ENCODE peak calls at places on chromosomes 5 and 9, in six cellular contexts. U is thoracic aorta; G is CD8-positive, alpha-beta memory T cell; E is GM23248; H is heart left ventricle; J is CD4-positive, CD25-positive, alpha-beta regulatory T cell. V is an unnamed sample.

GRCh38 chr5:179285236-179285635 is 60.0 kb downstream of the ADAMTS2 start:
- DNase-seq in U (no peak), G (no peak), E (no peak), H (peak), J (no peak), V (peak)

GRCh38 chr9:116342941-116343340 is 189.3 kb downstream of the PAPPA start:
- DNase-seq in U (no peak), G (no peak), E (peak), H (no peak), J (no peak), V (no peak)

GRCh38 chr5:68193481-68194036 is 22.0 kb upstream of the PIK3R1 start:
- DNase-seq in U (no peak), G (no peak), E (no peak), H (no peak), J (peak), V (no peak)

GRCh38 chr9:17134396-17134842 is 421 bp upstream of the CNTLN start:
- DNase-seq in U (peak), G (no peak), E (peak), H (no peak), J (no peak), V (no peak)

GRCh38 chr5:80973027-80973426 is 12.9 kb downstream of the RASGRF2 start:
- DNase-seq in U (no peak), G (no peak), E (no peak), H (no peak), J (no peak), V (no peak)

GRCh38 chr5:175681975-175682354 is 24.1 kb downstream of the HRH2 start:
- DNase-seq in U (no peak), G (no peak), E (no peak), H (no peak), J (no peak), V (no peak)

GRCh38 chr9:132201780-132202703 is 40.2 kb downstream of the NTNG2 start:
- DNase-seq in U (no peak), G (no peak), E (no peak), H (no peak), J (no peak), V (peak)

GRCh38 chr9:130962418-130963316 is 23.6 kb upstream of the FIBCD1 start:
- DNase-seq in U (peak), G (no peak), E (peak), H (no peak), J (no peak), V (peak)

GRCh38 chr5:54049963-54050362 is 260.4 kb downstream of the ARL15 start:
- DNase-seq in U (no peak), G (no peak), E (peak), H (no peak), J (no peak), V (no peak)

GRCh38 chr9:115524467-115525059 is 406.6 kb upstream of the TNC start:
- DNase-seq in U (no peak), G (no peak), E (peak), H (no peak), J (peak), V (no peak)

GRCh38 chr5:40784027-40784653 is 14.0 kb downstream of the PRKAA1 start:
- DNase-seq in U (no peak), G (no peak), E (no peak), H (no peak), J (no peak), V (no peak)
- H3K4me3 ChIP-seq in U (no peak), G (no peak), E (no peak), H (no peak), J (no peak), V (no peak)

DNA sequence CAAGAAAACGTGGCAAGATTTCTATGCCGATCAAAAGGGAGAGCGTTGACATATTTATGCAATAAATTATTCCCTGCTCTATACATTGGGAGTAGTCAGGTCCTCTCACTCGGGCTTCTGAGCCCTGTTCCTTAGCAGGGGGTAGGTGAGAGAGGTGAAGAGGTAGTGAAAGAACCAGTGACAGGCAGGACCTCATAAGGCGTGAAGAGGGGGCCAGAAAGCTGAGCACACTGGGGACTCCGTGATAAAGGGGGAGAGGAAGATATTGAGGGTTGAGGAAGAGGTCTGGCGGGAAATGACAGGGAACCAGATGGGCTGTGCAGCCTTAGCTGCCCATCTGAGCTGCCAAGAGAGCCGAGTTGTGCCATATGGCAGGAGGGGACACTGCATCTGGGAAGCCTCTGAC is 722 bp upstream of the CDC20B start:
- DNase-seq in U (no peak), G (no peak), E (no peak), H (no peak), J (no peak), V (no peak)
- H3K4me3 ChIP-seq in U (peak), G (peak), E (peak), H (peak), J (peak), V (no peak)

DNA sequence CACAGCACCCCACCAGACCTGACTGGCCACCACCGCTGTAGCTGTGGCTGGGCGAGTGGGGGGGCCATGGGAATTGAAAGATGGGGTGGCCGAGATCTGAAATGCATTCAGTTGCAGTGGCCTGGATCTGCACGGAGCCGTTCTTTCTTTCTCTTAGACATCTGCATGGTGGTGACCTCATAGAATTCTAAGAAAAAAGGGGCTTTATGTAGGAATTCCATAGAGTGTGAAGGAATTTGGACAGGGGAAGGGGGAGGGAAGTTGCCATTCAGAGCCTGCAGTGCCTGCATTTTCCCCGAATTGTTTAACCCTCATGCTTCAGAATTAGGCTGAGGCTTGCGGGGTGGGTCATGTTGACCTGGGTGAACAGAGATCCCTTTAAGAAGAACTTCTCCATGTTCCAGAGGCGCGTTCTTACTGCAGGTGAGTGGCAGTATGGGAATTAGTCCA is 4.9 kb downstream of the NEK6 start:
- DNase-seq in U (no peak), G (no peak), E (no peak), H (no peak), J (no peak), V (no peak)
- H3K4me3 ChIP-seq in U (peak), G (no peak), E (peak), H (no peak), J (no peak), V (no peak)

DNA sequence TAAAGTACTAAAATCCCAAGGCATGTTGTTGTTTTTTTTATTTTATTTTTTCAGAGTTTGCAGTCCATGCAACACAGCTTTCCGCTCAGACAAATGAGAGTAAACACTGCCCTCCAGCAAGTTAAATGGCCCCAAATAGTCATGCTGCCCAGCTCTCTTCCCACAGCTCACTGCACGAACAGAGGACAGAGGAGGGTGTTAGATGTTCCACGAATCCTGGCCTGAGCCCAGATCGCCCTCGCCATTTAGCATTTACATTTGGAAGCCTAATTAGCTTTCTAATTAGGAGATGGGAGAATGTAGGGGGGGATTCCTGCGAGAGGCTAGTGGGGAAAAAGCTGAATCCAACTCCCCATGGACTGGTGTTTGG is 1.9 kb downstream of the NIM1K start:
- DNase-seq in U (no peak), G (no peak), E (peak), H (no peak), J (no peak), V (no peak)
- H3K4me3 ChIP-seq in U (peak), G (no peak), E (peak), H (no peak), J (peak), V (no peak)